ENCODE peak calls at places on chromosomes 16 and 17, in six cellular contexts. One of them, this sample, is unnamed. For H3K4me1 and H3K9me3, the result is how much of the 10 kb centered on the place peaks cover.

GRCh38 chr16:86490859-86491642 is 19.3 kb upstream of the FOXF1 start:
- DNase-seq in stomach: no peak
- DNase-seq in HCT116: no peak
- DNase-seq in esophagus muscularis mucosa: no peak
- DNase-seq in spleen: no peak
- DNase-seq in transverse colon: no peak
- DNase-seq in this sample: no peak

GRCh38 chr17:39927928-39928867 is 666 bp downstream of the LRRC3C start:
- DNase-seq in esophagus muscularis mucosa: peak
- DNase-seq in transverse colon: peak
- DNase-seq in stomach: peak
- DNase-seq in HCT116: no peak
- DNase-seq in spleen: peak
- DNase-seq in this sample: peak

GRCh38 chr16:81831722-81832126 is 52.6 kb downstream of the PLCG2 start:
- DNase-seq in HCT116: no peak
- DNase-seq in esophagus muscularis mucosa: no peak
- DNase-seq in spleen: peak
- DNase-seq in stomach: peak
- DNase-seq in transverse colon: peak
- DNase-seq in this sample: no peak

GRCh38 chr16:11585460-11586374 is 1.0 kb downstream of the LITAF start:
- DNase-seq in stomach: peak
- DNase-seq in spleen: peak
- DNase-seq in esophagus muscularis mucosa: no peak
- DNase-seq in HCT116: no peak
- DNase-seq in transverse colon: peak
- DNase-seq in this sample: no peak

GRCh38 chr17:34081269-34081668 is 173.8 kb upstream of the CCL2 start:
- DNase-seq in esophagus muscularis mucosa: peak
- DNase-seq in HCT116: no peak
- DNase-seq in spleen: no peak
- DNase-seq in stomach: no peak
- DNase-seq in transverse colon: no peak
- DNase-seq in this sample: no peak

GRCh38 chr16:1524366-1524765 is 9.1 kb upstream of the TMEM204 start:
- DNase-seq in stomach: no peak
- DNase-seq in HCT116: no peak
- DNase-seq in esophagus muscularis mucosa: no peak
- DNase-seq in spleen: no peak
- DNase-seq in transverse colon: no peak
- DNase-seq in this sample: no peak

GRCh38 chr16:89422905-89423630 is 67.3 kb downstream of the ANKRD11 start:
- DNase-seq in spleen: no peak
- DNase-seq in transverse colon: no peak
- DNase-seq in esophagus muscularis mucosa: no peak
- DNase-seq in stomach: no peak
- DNase-seq in HCT116: no peak
- DNase-seq in this sample: no peak

GRCh38 chr17:17835415-17836249 is 1.2 kb downstream of the SREBF1 start:
- DNase-seq in esophagus muscularis mucosa: no peak
- DNase-seq in spleen: no peak
- DNase-seq in transverse colon: no peak
- DNase-seq in stomach: no peak
- DNase-seq in HCT116: no peak
- DNase-seq in this sample: no peak

GRCh38 chr16:65121870-65122723 is at the start of gene CDH11:
- DNase-seq in HCT116: no peak
- DNase-seq in stomach: peak
- DNase-seq in spleen: peak
- DNase-seq in transverse colon: peak
- DNase-seq in esophagus muscularis mucosa: peak
- DNase-seq in this sample: no peak

GRCh38 chr17:31293586-31293985 is 3.5 kb downstream of the OMG start:
- DNase-seq in spleen: no peak
- DNase-seq in esophagus muscularis mucosa: no peak
- DNase-seq in transverse colon: no peak
- DNase-seq in HCT116: no peak
- DNase-seq in stomach: no peak
- DNase-seq in this sample: no peak

GRCh38 chr17:3750296-3750695 is 26.6 kb downstream of the HASPIN start:
- DNase-seq in stomach: no peak
- DNase-seq in HCT116: no peak
- DNase-seq in esophagus muscularis mucosa: no peak
- DNase-seq in spleen: no peak
- DNase-seq in transverse colon: no peak
- DNase-seq in this sample: no peak

GRCh38 chr17:76449126-76449525 is 3.8 kb downstream of the UBE2O start:
- DNase-seq in esophagus muscularis mucosa: no peak
- DNase-seq in spleen: no peak
- DNase-seq in transverse colon: no peak
- DNase-seq in stomach: no peak
- DNase-seq in HCT116: no peak
- DNase-seq in this sample: no peak

GRCh38 chr16:67024384-67024896 is 4.5 kb upstream of the CBFB start:
- DNase-seq in HCT116: no peak
- DNase-seq in stomach: no peak
- DNase-seq in esophagus muscularis mucosa: no peak
- DNase-seq in spleen: peak
- DNase-seq in transverse colon: peak
- DNase-seq in this sample: no peak

GRCh38 chr16:56481468-56482112 is 30.2 kb downstream of the OGFOD1 start:
- DNase-seq in HCT116: no peak
- DNase-seq in transverse colon: no peak
- DNase-seq in esophagus muscularis mucosa: no peak
- DNase-seq in stomach: no peak
- DNase-seq in spleen: no peak
- DNase-seq in this sample: no peak

GRCh38 chr17:37813753-37814152 is 68.9 kb upstream of the HNF1B start:
- DNase-seq in stomach: no peak
- DNase-seq in spleen: no peak
- DNase-seq in transverse colon: no peak
- DNase-seq in HCT116: no peak
- DNase-seq in esophagus muscularis mucosa: no peak
- DNase-seq in this sample: no peak

GRCh38 chr17:42361781-42362186 is 26.5 kb downstream of the STAT3 start:
- DNase-seq in spleen: no peak
- DNase-seq in esophagus muscularis mucosa: no peak
- DNase-seq in HCT116: no peak
- DNase-seq in stomach: no peak
- DNase-seq in transverse colon: peak
- DNase-seq in this sample: no peak

GRCh38 chr16:46908540-46909372 is 24.6 kb downstream of the GPT2 start:
- DNase-seq in transverse colon: peak
- DNase-seq in spleen: no peak
- DNase-seq in stomach: peak
- DNase-seq in esophagus muscularis mucosa: no peak
- DNase-seq in HCT116: peak
- DNase-seq in this sample: no peak

GRCh38 chr16:30183961-30184429 is 593 bp downstream of the CORO1A start:
- DNase-seq in stomach: peak
- DNase-seq in spleen: peak
- DNase-seq in esophagus muscularis mucosa: no peak
- DNase-seq in transverse colon: peak
- DNase-seq in HCT116: no peak
- DNase-seq in this sample: peak

GRCh38 chr16:12580809-12581208 is 222.9 kb downstream of the CPPED1 start:
- DNase-seq in stomach: no peak
- DNase-seq in esophagus muscularis mucosa: no peak
- DNase-seq in spleen: peak
- DNase-seq in HCT116: no peak
- DNase-seq in transverse colon: no peak
- DNase-seq in this sample: no peak

GRCh38 chr17:35821308-35821707 is 12.0 kb downstream of the TAF15 start:
- DNase-seq in transverse colon: no peak
- DNase-seq in spleen: no peak
- DNase-seq in esophagus muscularis mucosa: no peak
- DNase-seq in HCT116: no peak
- DNase-seq in stomach: no peak
- DNase-seq in this sample: no peak

GRCh38 chr17:45308840-45309239 is 8.0 kb downstream of the MAP3K14 start:
- DNase-seq in HCT116: no peak
- DNase-seq in stomach: no peak
- DNase-seq in transverse colon: no peak
- DNase-seq in esophagus muscularis mucosa: no peak
- DNase-seq in spleen: no peak
- DNase-seq in this sample: no peak

GRCh38 chr17:45309400-45309799 is 7.4 kb downstream of the MAP3K14 start:
- DNase-seq in esophagus muscularis mucosa: no peak
- DNase-seq in stomach: no peak
- DNase-seq in transverse colon: no peak
- DNase-seq in spleen: no peak
- DNase-seq in HCT116: no peak
- DNase-seq in this sample: no peak

GRCh38 chr17:45311762-45312476 is 4.9 kb downstream of the MAP3K14 start:
- DNase-seq in transverse colon: peak
- DNase-seq in spleen: peak
- DNase-seq in stomach: peak
- DNase-seq in esophagus muscularis mucosa: no peak
- DNase-seq in HCT116: peak
- DNase-seq in this sample: no peak

GRCh38 chr17:45311406-45311761 is 5.4 kb downstream of the MAP3K14 start:
- DNase-seq in HCT116: no peak
- DNase-seq in spleen: no peak
- DNase-seq in stomach: no peak
- DNase-seq in transverse colon: no peak
- DNase-seq in esophagus muscularis mucosa: no peak
- DNase-seq in this sample: no peak

DNA sequence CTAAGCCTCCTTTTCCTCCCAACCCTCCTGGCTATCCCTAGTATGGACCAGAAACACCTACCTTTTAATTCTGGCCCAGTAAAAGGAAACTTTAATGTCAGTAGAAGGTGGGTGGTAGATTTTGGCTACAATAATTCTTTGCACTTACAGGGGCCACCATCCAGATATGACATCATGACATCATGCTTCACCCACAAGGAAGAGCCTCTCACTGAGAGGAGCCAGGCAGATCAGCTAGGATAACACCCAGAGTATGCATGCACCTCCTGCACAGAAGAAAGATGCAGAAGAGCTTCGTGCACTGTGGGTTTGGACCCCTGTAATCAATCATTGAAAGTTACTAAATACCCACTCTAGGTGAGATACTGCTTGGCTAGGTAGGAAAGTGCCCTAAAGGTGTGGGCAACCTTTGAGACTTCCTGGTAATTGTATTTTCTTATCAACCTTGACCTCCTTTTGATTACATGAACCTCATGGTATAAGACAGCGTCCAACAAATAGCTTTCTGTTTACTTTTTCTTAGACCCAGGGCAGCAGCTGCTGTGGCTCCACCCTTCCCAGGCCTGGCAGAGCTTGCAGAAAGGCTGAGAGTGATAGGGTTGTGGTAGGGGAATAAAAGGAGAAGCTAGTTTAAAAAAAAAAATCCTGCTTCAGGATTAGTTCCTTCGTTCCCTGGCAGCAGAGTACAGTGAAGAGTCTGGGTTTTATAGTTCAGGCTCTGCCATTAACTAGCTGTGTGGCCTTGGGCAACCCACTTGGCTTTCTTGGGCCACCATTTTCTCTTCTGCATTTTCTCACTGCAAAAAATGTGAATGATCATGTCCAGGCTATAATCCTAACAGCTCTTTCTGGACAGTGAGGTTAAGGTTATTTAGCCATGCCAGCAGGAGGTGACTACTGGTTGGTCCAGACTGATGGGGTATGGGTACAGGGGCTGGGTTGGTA is 6.2 kb downstream of the MAP3K14 start:
- DNase-seq in HCT116: no peak
- DNase-seq in stomach: peak
- DNase-seq in spleen: no peak
- DNase-seq in transverse colon: peak
- DNase-seq in esophagus muscularis mucosa: no peak
- DNase-seq in this sample: no peak
- H3K4me1 ChIP-seq in HCT116: half or more
- H3K4me1 ChIP-seq in stomach: half or more
- H3K4me1 ChIP-seq in spleen: half or more
- H3K4me1 ChIP-seq in transverse colon: half or more
- H3K4me1 ChIP-seq in esophagus muscularis mucosa: half or more
- H3K4me1 ChIP-seq in this sample: half or more

DNA sequence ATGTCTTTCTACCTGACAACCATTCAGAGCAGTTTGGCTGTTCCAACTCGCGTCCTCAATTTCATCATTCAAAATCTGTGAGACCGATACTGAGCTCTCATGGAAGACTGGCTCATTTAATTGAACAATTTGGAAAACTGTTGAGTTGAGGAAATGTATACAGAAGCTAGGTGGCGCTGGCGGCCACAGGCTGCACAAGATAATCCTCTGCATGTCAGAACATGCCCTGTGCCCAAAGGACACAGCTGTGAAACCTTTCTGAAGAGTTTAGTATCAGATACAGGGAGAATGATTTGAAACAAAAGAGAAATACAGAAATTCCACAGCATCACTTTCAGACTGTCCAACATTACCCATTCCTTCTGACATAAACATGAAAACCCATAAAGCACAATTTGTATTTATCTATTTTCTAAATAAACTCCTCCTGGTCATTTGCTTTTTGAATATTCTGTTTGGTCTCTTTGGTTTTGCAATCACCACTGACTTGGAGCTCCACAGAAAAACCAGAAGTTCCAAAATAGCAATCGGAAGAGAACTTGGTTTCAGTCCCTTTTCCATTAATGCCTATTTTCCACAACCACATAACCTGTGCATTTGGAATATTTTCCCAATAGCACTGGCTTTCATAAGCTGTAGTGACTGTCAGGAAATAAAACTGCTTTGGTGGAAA is 192.8 kb downstream of the MAP2K6 start:
- DNase-seq in spleen: peak
- DNase-seq in HCT116: peak
- DNase-seq in stomach: peak
- DNase-seq in transverse colon: peak
- DNase-seq in esophagus muscularis mucosa: no peak
- DNase-seq in this sample: peak
- TF ChIP-seq POLR2AphosphoS5 in spleen: no peak
- TF ChIP-seq POLR2AphosphoS5 in HCT116: no peak
- TF ChIP-seq POLR2AphosphoS5 in stomach: no peak
- TF ChIP-seq POLR2AphosphoS5 in transverse colon: no peak
- TF ChIP-seq POLR2AphosphoS5 in esophagus muscularis mucosa: peak
- TF ChIP-seq POLR2AphosphoS5 in this sample: no peak

DNA sequence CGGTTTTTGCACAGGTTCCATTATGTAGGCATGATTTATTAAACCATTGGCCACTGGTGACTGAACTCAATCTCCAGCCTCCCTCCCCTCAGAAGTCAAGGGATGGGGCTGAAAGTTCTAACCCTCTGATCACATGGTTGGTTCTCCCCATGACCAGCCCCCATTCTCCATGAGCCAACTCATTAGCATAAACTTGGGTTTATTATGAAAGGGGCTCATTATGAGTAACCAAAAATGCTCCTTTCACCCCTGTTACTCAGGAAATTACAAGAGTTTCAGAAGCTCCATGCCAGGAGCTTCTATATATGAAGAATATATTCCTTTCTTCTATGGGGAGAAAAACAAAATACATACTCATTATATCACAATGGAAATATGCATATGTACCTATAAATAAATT is 555.3 kb downstream of the HS3ST4 start:
- DNase-seq in transverse colon: no peak
- DNase-seq in spleen: no peak
- DNase-seq in stomach: no peak
- DNase-seq in esophagus muscularis mucosa: no peak
- DNase-seq in HCT116: no peak
- DNase-seq in this sample: no peak
- H3K9me3 ChIP-seq in transverse colon: under half
- H3K9me3 ChIP-seq in spleen: under half
- H3K9me3 ChIP-seq in stomach: under half
- H3K9me3 ChIP-seq in esophagus muscularis mucosa: under half
- H3K9me3 ChIP-seq in HCT116: under half
- H3K9me3 ChIP-seq in this sample: under half

GRCh38 chr16:23501291-23501690 is 9.0 kb downstream of the GGA2 start:
- DNase-seq in esophagus muscularis mucosa: no peak
- DNase-seq in HCT116: no peak
- DNase-seq in stomach: peak
- DNase-seq in transverse colon: no peak
- DNase-seq in spleen: no peak
- DNase-seq in this sample: no peak
- H3K4me1 ChIP-seq in esophagus muscularis mucosa: half or more
- H3K4me1 ChIP-seq in HCT116: under half
- H3K4me1 ChIP-seq in stomach: under half
- H3K4me1 ChIP-seq in transverse colon: under half
- H3K4me1 ChIP-seq in spleen: half or more
- H3K4me1 ChIP-seq in this sample: half or more

This sample was measured in suprapubic skin.